ENCODE peak calls at places on chromosomes 13 and 19, in four cellular contexts. C is GM12878, X is SK-N-SH, N is K562. P is an unnamed sample.
A peak's percentile ranks its signal among the peaks of the same experiment; 100 is the strongest.

GRCh38 chr19:16441661-16442071 is 30.1 kb downstream of the EPS15L1 start:
- DNase-seq in X (peak; percentile 75), N (peak; percentile 71), C (no peak), P (no peak)

GRCh38 chr13:49840667-49841066 is 48.2 kb upstream of the KPNA3 start:
- DNase-seq in X (no peak), N (no peak), C (no peak), P (no peak)

GRCh38 chr19:14370169-14370998 is 10.9 kb upstream of the ADGRE5 start:
- DNase-seq in X (no peak), C (no peak), N (peak; percentile 9), P (no peak)

GRCh38 chr13:30757026-30757425 is 21.7 kb downstream of the ALOX5AP start:
- DNase-seq in N (no peak), C (no peak), X (peak; percentile 46), P (no peak)

GRCh38 chr19:12779162-12779993 is 4.0 kb upstream of the HOOK2 start:
- DNase-seq in X (peak; percentile 76), C (no peak), N (no peak), P (peak; percentile 61)

GRCh38 chr19:1429750-1430149 is 8.4 kb upstream of the RPS15 start:
- DNase-seq in X (no peak), N (no peak), C (no peak), P (no peak)

GRCh38 chr13:90824027-90824426 is 523.5 kb upstream of the MIR17HG start:
- DNase-seq in X (no peak), N (no peak), C (no peak), P (no peak)

GRCh38 chr19:49887037-49887652 is 9.5 kb downstream of the IL4I1 start:
- DNase-seq in N (no peak), X (no peak), C (no peak), P (no peak)

GRCh38 chr19:1503089-1503924 is 9.5 kb downstream of the ADAMTSL5 start:
- DNase-seq in N (peak; percentile 85), X (peak; percentile 82), C (no peak), P (no peak)

GRCh38 chr19:5093297-5093858 is 124.5 kb downstream of the KDM4B start:
- DNase-seq in C (no peak), X (no peak), N (peak; percentile 53), P (no peak)

GRCh38 chr13:104984296-104984818 is 1551.1 kb downstream of the EFNB2 start:
- DNase-seq in N (no peak), C (peak; percentile 92), X (peak; percentile 8), P (no peak)

GRCh38 chr13:50275392-50276063 is 260.3 kb downstream of the KCNRG start:
- DNase-seq in X (no peak), N (no peak), C (no peak), P (peak; percentile 54)

GRCh38 chr13:27007166-27007565 is 164.4 kb downstream of the USP12 start:
- DNase-seq in N (no peak), C (no peak), X (no peak), P (no peak)

GRCh38 chr19:46620716-46621115 is 4.2 kb downstream of the PTGIR start:
- DNase-seq in N (no peak), C (no peak), X (peak; percentile 82), P (no peak)

GRCh38 chr13:113565526-113566226 is 18.9 kb upstream of the TFDP1 start:
- DNase-seq in N (no peak), C (no peak), X (no peak), P (no peak)

GRCh38 chr13:112624602-112625430 is 36.9 kb upstream of the TUBGCP3 start:
- DNase-seq in X (no peak), N (no peak), C (no peak), P (no peak)

DNA sequence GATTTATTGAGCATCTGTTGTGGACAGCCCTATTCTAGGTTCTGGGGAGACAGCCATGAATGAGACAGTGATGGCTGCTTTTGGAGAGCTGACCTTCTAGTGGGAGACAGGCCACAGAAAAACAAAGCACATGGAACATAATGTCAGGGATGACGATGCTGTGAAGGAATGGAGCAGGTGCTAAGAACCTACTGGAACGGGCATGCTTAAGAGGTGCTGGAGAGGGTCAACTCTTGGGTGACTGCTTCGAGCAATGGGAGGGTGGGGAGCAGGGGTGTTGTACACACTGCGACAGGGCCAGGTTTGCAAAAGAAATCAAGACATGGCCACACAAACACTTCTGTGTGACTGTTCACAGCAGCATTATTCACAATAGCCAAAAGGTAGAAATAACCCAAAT is 12.1 kb upstream of the CEACAM16 start:
- DNase-seq in N (no peak), C (no peak), X (no peak), P (no peak)
- TF ChIP-seq NFIC in N (no peak), C (no peak), X (no peak), P (no peak)

GRCh38 chr13:36094478-36094877 is 36.7 kb downstream of the DCLK1 start:
- DNase-seq in C (no peak), N (no peak), X (no peak), P (no peak)

GRCh38 chr13:36101157-36101556 is 30.0 kb downstream of the DCLK1 start:
- DNase-seq in C (no peak), X (peak; percentile 53), N (no peak), P (no peak)

GRCh38 chr13:36102721-36103120 is 28.5 kb downstream of the DCLK1 start:
- DNase-seq in N (no peak), C (no peak), X (no peak), P (no peak)

GRCh38 chr13:36096411-36097184 is 34.6 kb downstream of the DCLK1 start:
- DNase-seq in C (no peak), X (no peak), N (no peak), P (no peak)

DNA sequence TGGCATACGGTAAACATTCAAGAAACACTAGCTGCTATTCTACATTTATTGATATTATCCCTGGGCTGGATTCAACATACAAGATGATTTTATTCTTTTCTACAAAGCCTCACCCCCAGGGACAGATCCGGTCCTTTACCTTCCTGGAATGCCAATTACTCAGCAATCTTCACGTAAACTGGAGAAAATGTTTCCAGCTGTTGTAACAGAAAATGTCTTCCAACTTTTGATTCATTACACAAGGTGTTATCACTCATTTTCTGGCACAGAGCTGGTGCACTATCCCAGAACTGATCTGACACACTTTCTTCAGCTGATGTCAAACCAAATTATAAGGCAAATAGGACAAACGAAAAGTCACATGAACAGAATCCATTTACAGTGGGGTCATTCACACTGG is 33.1 kb downstream of the DCLK1 start:
- DNase-seq in X (no peak), C (no peak), N (no peak), P (no peak)
- TF ChIP-seq CHD2 in X (no peak), C (no peak), N (no peak), P (no peak)

GRCh38 chr13:28355822-28356371 is 139.0 kb downstream of the FLT1 start:
- DNase-seq in X (no peak), C (no peak), N (no peak), P (no peak)
- H3K9ac ChIP-seq in X (no peak overlapping the region), C (no peak overlapping the region), N (no peak overlapping the region), P (no peak overlapping the region)

GRCh38 chr13:37747071-37747612 is 122.4 kb downstream of the TRPC4 start:
- DNase-seq in C (no peak), N (no peak), X (no peak), P (no peak)
- TF ChIP-seq NFIC in C (no peak), N (no peak), X (peak; percentile 29), P (no peak)